ENCODE peak calls at places on chromosome 1, in eight cellular contexts. S is body of pancreas, C is tibial nerve, D is GM13976, E is fibroblast of lung, L is A673, T is cardiac muscle cell, B is neural crest cell. O is an unnamed sample.

GRCh38 chr1:239997515-239998311 is 94.0 kb upstream of the FMN2 start:
- DNase-seq in D (no peak), B (peak; percentile 52), E (peak; percentile 11), S (peak; percentile 39), L (no peak), T (peak; percentile 59), C (no peak), O (no peak)

GRCh38 chr1:29233693-29234092 is 2.6 kb upstream of the PTPRU start:
- DNase-seq in T (no peak), S (no peak), L (no peak), D (no peak), C (no peak), E (no peak), B (no peak), O (no peak)

GRCh38 chr1:12601690-12602632 is 16.0 kb downstream of the DHRS3 start:
- DNase-seq in C (no peak), B (no peak), L (no peak), S (peak; percentile 46), E (peak; percentile 93), D (no peak), T (no peak), O (no peak)

GRCh38 chr1:167460836-167461235 is 57.5 kb downstream of the CD247 start:
- DNase-seq in E (no peak), B (no peak), C (no peak), T (no peak), S (no peak), L (no peak), D (no peak), O (no peak)

GRCh38 chr1:8365661-8366362 is 47.9 kb downstream of the SLC45A1 start:
- DNase-seq in L (no peak), C (no peak), B (no peak), T (no peak), D (no peak), E (no peak), S (no peak), O (no peak)

GRCh38 chr1:147924813-147925212 is 3.4 kb upstream of the GPR89B start:
- DNase-seq in T (no peak), S (no peak), C (no peak), D (no peak), B (no peak), E (no peak), L (no peak), O (no peak)

GRCh38 chr1:47707887-47708535 is 270.2 kb downstream of the FOXD2 start:
- DNase-seq in E (no peak), L (peak; percentile 26), D (no peak), B (no peak), T (no peak), S (no peak), C (no peak), O (no peak)

GRCh38 chr1:64917328-64917861 is 49.0 kb downstream of the JAK1 start:
- DNase-seq in D (no peak), L (peak; percentile 92), S (peak; percentile 61), B (no peak), E (peak; percentile 99), C (peak; percentile 28), T (no peak), O (peak; percentile 93)

GRCh38 chr1:159030865-159031472 is 21.3 kb downstream of the IFI16 start:
- DNase-seq in E (no peak), D (no peak), L (no peak), C (no peak), B (no peak), T (no peak), S (no peak), O (no peak)

GRCh38 chr1:83900530-83900929 is 98.4 kb downstream of the TTLL7 start:
- DNase-seq in B (no peak), C (no peak), S (no peak), L (no peak), D (no peak), T (no peak), E (peak; percentile 76), O (peak; percentile 33)

GRCh38 chr1:86335906-86336305 is 60.2 kb downstream of the ODF2L start:
- DNase-seq in C (no peak), B (no peak), L (no peak), E (no peak), T (no peak), S (no peak), D (no peak), O (no peak)

GRCh38 chr1:192610114-192610958 is 25.6 kb upstream of the RGS13 start:
- DNase-seq in E (peak; percentile 23), L (peak; percentile 66), C (no peak), S (no peak), B (no peak), D (peak; percentile 26), T (no peak), O (peak; percentile 49)

GRCh38 chr1:46535063-46535462 is 16.4 kb downstream of the KNCN start:
- DNase-seq in L (no peak), D (no peak), C (no peak), T (peak; percentile 51), E (no peak), B (no peak), S (peak; percentile 73), O (peak; percentile 70)

GRCh38 chr1:187054862-187055757 is 226.4 kb downstream of the PLA2G4A start:
- DNase-seq in T (no peak), B (no peak), E (no peak), L (no peak), C (no peak), D (no peak), S (no peak), O (no peak)

GRCh38 chr1:27436204-27437159 is 44.1 kb downstream of the GPR3 start:
- DNase-seq in B (no peak), L (peak; percentile 82), T (no peak), D (no peak), E (peak; percentile 81), S (no peak), C (no peak), O (peak; percentile 66)

GRCh38 chr1:214068979-214069378 is 81.2 kb downstream of the PROX1 start:
- DNase-seq in E (no peak), B (no peak), L (no peak), S (no peak), C (no peak), T (no peak), D (no peak), O (no peak)

GRCh38 chr1:101312192-101312591 is 75.4 kb downstream of the S1PR1 start:
- DNase-seq in T (no peak), C (no peak), S (no peak), D (no peak), B (no peak), L (no peak), E (no peak), O (no peak)

GRCh38 chr1:34590211-34590623 is 164.6 kb upstream of the GJB5 start:
- DNase-seq in C (no peak), D (no peak), B (no peak), S (peak; percentile 6), E (peak; percentile 3), T (no peak), L (peak; percentile 7), O (peak; percentile 48)

GRCh38 chr1:25433389-25434186 is 2.9 kb downstream of the MACO1 start:
- DNase-seq in B (no peak), C (no peak), S (no peak), L (no peak), E (no peak), D (no peak), T (no peak), O (no peak)

DNA sequence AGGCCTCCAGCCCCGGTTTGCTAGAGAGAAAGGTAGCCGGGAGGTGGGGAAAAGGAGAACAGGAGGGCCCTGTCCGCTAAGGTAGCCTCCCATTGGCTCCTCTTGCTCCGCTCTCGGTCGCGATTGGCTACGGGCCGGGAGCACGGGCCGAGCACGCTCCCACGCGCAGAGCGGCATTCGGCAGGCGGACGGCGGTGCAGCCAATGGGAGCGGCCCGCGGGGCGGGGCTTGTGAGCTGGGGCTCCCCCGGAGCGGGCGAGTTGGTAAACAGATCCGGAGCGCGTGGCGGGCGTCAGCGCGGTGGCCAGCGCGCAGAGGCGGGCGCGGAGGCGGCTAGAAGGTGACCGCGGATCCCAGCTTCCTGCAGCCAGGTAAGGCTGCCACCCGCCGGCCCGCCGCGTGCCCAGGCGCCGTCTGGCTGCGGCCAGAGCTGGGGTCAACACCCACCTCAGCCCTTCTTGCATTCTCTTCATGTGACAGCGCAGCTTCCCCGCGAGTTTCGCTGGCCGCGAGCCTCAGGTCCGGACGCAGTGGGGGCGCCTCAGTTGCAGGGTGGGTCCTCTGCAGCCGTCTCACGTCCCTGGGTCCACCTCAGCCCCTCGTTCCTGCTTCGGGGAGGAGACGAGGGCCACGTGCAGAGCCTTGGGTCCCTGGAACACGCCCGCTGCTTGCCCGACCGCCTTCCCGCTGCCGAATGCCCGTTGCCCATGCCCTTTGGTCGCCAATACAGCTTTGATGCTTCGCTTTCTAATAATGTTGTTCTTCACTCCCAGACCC is at the start of gene COQ8A:
- DNase-seq in D (peak; percentile 98), B (peak; percentile 97), C (peak; percentile 98), T (peak; percentile 100), L (peak; percentile 100), E (peak; percentile 99), S (peak; percentile 100), O (peak; percentile 100)
- TF ChIP-seq CTCF in D (no peak), B (no peak), C (no peak), T (no peak), L (no peak), E (no peak), S (no peak), O (no peak)

GRCh38 chr1:100037665-100038400 is 68.0 kb downstream of the SLC35A3 start:
- DNase-seq in E (peak; percentile 84), T (peak; percentile 93), D (peak; percentile 93), S (peak; percentile 94), L (peak; percentile 93), B (peak; percentile 76), C (peak; percentile 85), O (peak; percentile 84)
- TF ChIP-seq CTCF in E (no peak), T (no peak), D (no peak), S (no peak), L (no peak), B (no peak), C (no peak), O (no peak)

DNA sequence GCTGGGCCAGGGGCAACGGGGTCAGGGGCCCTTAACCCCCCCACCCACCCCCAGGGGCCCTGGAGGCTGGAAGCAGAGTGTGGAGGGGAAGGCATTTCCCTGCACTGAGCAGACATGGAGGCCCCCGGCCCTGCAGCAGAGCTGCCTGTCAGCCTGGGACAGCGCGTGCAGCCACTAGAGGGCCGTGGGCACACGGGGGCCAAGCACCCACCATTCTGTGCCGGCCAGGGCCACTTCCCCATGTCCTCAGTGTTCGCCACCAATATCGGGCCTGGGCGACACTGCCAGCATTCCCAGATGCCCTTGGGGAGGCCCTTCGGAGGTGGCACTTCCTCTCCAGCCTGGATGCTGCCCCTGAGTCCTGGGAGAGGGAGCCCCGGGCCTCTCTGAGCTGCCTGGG is 23.2 kb upstream of the ARHGEF16 start:
- DNase-seq in L (peak; percentile 16), T (no peak), C (no peak), B (no peak), S (no peak), D (no peak), E (no peak), O (no peak)
- TF ChIP-seq CTCF in L (peak; percentile 50), T (peak; percentile 13), C (no peak), B (peak; percentile 61), S (no peak), D (no peak), E (no peak), O (peak; percentile 6)

DNA sequence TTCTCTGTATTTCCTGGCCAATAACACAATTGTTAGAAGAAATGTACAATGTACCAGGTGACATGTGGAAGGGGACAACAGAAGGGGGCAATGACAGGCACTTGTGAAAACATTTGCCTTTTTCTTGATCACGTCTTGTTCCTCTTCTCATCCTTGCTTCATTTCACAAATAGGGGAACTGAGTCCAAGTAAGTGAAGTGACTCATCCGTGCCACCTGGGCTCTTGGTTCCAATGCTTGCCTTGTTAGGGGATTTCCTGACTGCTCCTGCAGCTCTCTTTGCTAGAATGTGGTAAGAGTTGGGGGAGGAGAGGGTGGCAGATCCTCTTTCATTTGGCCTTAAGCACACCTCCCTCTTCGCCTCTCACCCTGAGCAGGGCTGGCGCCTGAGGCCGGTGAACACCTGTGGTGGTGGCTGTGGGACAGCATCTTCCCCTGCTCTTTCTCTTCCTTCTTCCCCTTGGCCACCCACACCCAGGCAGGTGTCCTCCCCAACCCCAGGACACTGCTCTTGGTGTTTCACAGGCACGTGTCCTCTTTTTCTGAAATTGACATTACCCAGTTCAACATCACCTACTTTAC is 2.2 kb upstream of the RHEX start:
- DNase-seq in T (no peak), C (no peak), E (peak; percentile 18), S (no peak), D (peak; percentile 49), L (no peak), B (no peak), O (peak; percentile 86)
- TF ChIP-seq CTCF in T (no peak), C (no peak), E (no peak), S (no peak), D (no peak), L (no peak), B (no peak), O (no peak)

O was measured in MCF 10A.